ENCODE peak calls at places on chromosomes 3 and 15, in six cellular contexts. One of them, this sample, is unnamed. For H3K4me1, the result is how much of the 10 kb centered on the place peaks cover.

GRCh38 chr3:105672996-105673395 is 195.8 kb downstream of the CBLB start:
- DNase-seq in breast epithelium: no peak
- DNase-seq in IMR-90: no peak
- DNase-seq in neuronal stem cell: no peak
- DNase-seq in uterus: no peak
- DNase-seq in heart right ventricle: no peak
- DNase-seq in this sample: no peak

GRCh38 chr3:165526367-165526766 is 310.9 kb downstream of the BCHE start:
- DNase-seq in uterus: no peak
- DNase-seq in heart right ventricle: no peak
- DNase-seq in neuronal stem cell: no peak
- DNase-seq in breast epithelium: no peak
- DNase-seq in IMR-90: no peak
- DNase-seq in this sample: no peak

GRCh38 chr3:100796556-100796955 is 87.3 kb downstream of the TFG start:
- DNase-seq in IMR-90: peak
- DNase-seq in breast epithelium: no peak
- DNase-seq in heart right ventricle: no peak
- DNase-seq in neuronal stem cell: no peak
- DNase-seq in uterus: no peak
- DNase-seq in this sample: no peak

GRCh38 chr3:168517514-168518071 is 421.9 kb upstream of the GOLIM4 start:
- DNase-seq in heart right ventricle: no peak
- DNase-seq in breast epithelium: no peak
- DNase-seq in neuronal stem cell: no peak
- DNase-seq in uterus: no peak
- DNase-seq in IMR-90: peak
- DNase-seq in this sample: no peak

GRCh38 chr15:25557916-25558315 is 119.1 kb upstream of the UBE3A start:
- DNase-seq in heart right ventricle: no peak
- DNase-seq in neuronal stem cell: no peak
- DNase-seq in IMR-90: no peak
- DNase-seq in uterus: no peak
- DNase-seq in breast epithelium: no peak
- DNase-seq in this sample: no peak

GRCh38 chr3:123660900-123661299 is 76.0 kb upstream of the HACD2 start:
- DNase-seq in breast epithelium: peak
- DNase-seq in neuronal stem cell: no peak
- DNase-seq in uterus: peak
- DNase-seq in heart right ventricle: peak
- DNase-seq in IMR-90: peak
- DNase-seq in this sample: peak

GRCh38 chr15:31574761-31575160 is 248.1 kb downstream of the KLF13 start:
- DNase-seq in IMR-90: no peak
- DNase-seq in neuronal stem cell: peak
- DNase-seq in uterus: no peak
- DNase-seq in breast epithelium: no peak
- DNase-seq in heart right ventricle: no peak
- DNase-seq in this sample: no peak

GRCh38 chr15:87977907-87978306 is 278.6 kb downstream of the NTRK3 start:
- DNase-seq in breast epithelium: no peak
- DNase-seq in neuronal stem cell: no peak
- DNase-seq in heart right ventricle: no peak
- DNase-seq in IMR-90: no peak
- DNase-seq in uterus: no peak
- DNase-seq in this sample: no peak

GRCh38 chr3:38354588-38355344 is 8.2 kb downstream of the XYLB start:
- DNase-seq in uterus: no peak
- DNase-seq in IMR-90: peak
- DNase-seq in neuronal stem cell: no peak
- DNase-seq in heart right ventricle: no peak
- DNase-seq in breast epithelium: no peak
- DNase-seq in this sample: no peak

GRCh38 chr3:117443014-117443413 is 733.4 kb downstream of the TUSC7 start:
- DNase-seq in neuronal stem cell: no peak
- DNase-seq in heart right ventricle: no peak
- DNase-seq in breast epithelium: no peak
- DNase-seq in IMR-90: peak
- DNase-seq in uterus: no peak
- DNase-seq in this sample: no peak

GRCh38 chr3:136114421-136114820 is 81.7 kb downstream of the MSL2 start:
- DNase-seq in uterus: no peak
- DNase-seq in neuronal stem cell: no peak
- DNase-seq in breast epithelium: no peak
- DNase-seq in IMR-90: peak
- DNase-seq in heart right ventricle: no peak
- DNase-seq in this sample: no peak

DNA sequence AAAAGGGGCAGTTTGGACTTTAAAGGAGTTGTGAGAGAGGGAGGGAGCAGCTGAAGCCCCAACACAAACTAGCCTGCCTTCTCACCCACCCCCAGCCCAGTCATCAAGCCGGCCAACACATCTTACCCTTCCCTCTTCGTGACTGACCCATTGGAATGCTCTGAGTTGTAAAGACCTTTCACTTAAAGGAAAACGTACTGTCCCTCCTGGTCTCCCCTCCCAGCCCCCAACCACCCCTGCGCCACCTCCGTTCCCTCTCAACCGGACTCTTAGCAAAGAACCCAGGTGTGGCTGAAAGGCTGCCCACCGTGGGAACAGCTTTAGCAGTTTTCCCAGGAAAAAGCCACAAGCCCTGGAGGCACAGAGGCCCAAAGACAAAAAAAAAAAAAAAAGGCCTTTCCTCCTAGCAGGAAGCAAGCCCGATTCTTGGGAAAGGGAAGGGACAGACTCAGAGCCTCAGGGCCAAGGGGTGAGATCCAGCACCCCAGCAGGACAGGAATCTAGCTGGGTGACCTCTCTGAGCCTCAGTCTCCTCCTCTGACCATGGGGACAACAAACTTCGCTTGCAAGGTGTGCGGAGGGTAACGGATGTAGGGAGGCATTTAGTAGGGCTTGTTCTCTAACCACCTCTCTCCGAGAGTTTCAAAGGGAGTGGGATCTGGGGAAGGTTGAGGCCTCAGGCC is 2.4 kb downstream of the CYP11A1 start:
- DNase-seq in breast epithelium: no peak
- DNase-seq in IMR-90: peak
- DNase-seq in uterus: no peak
- DNase-seq in heart right ventricle: no peak
- DNase-seq in neuronal stem cell: no peak
- DNase-seq in this sample: no peak
- H3K27ac ChIP-seq in breast epithelium: peak
- H3K27ac ChIP-seq in IMR-90: no peak
- H3K27ac ChIP-seq in uterus: peak
- H3K27ac ChIP-seq in heart right ventricle: peak
- H3K27ac ChIP-seq in neuronal stem cell: no peak
- H3K27ac ChIP-seq in this sample: no peak

DNA sequence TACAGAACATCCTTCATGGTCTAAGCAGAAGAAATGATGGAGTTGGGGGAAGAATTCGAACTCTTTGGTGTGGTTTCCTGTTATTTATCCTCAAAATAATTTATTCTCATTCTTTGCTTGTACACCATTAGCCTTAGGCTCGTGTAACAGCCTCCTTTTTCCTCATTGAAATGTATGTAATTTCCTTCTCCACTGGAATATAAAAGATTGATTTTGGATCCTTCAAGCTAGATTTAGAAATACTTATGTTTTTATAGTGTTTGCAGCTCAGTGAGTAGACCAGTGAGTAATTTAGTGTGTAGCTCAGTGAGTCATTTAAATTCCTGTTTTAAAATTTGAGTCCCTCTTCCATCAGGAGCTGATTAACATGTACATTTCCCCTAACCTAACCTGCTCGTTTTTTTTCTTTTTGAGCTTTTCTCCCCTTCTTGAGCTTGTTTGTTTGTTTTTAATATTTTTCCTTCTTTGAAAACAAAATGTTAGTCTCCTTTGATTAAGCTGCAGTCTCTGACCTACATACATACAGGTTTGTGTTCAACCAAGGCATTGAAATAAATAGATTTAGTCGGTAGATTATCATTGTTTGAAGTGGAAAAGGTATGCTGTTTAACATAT is 5.6 kb downstream of the USP3 start:
- DNase-seq in heart right ventricle: no peak
- DNase-seq in breast epithelium: no peak
- DNase-seq in uterus: no peak
- DNase-seq in IMR-90: peak
- DNase-seq in neuronal stem cell: no peak
- DNase-seq in this sample: no peak
- H3K4me3 ChIP-seq in heart right ventricle: no peak
- H3K4me3 ChIP-seq in breast epithelium: no peak
- H3K4me3 ChIP-seq in uterus: no peak
- H3K4me3 ChIP-seq in IMR-90: no peak
- H3K4me3 ChIP-seq in neuronal stem cell: no peak
- H3K4me3 ChIP-seq in this sample: no peak

DNA sequence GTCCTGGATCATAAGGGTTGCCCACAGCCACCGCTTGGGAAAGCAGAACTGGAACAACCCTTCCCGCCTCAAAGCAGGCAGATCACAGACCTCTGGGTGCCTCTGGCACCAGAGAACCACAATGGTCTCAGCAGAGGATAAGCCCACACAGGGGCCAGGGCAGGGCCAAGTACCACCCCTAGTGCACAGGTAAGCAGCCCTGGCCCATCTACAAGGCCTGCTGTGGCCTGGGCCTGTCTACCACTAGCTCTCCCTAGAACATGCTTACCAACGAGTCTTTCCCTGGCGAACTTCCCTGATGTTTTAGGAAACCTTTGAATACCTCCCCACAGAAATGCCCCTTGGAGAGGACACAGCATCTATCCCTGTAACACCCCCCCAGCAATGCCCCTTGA is 28.3 kb downstream of the TNK2 start:
- DNase-seq in IMR-90: no peak
- DNase-seq in neuronal stem cell: no peak
- DNase-seq in uterus: no peak
- DNase-seq in heart right ventricle: no peak
- DNase-seq in breast epithelium: no peak
- DNase-seq in this sample: no peak
- H3K4me1 ChIP-seq in IMR-90: under half
- H3K4me1 ChIP-seq in neuronal stem cell: under half
- H3K4me1 ChIP-seq in uterus: under half
- H3K4me1 ChIP-seq in heart right ventricle: under half
- H3K4me1 ChIP-seq in breast epithelium: under half
- H3K4me1 ChIP-seq in this sample: under half

GRCh38 chr3:151085227-151085888 is at the start of gene MED12L:
- DNase-seq in uterus: peak
- DNase-seq in heart right ventricle: peak
- DNase-seq in neuronal stem cell: peak
- DNase-seq in breast epithelium: no peak
- DNase-seq in IMR-90: peak
- DNase-seq in this sample: peak
- H3K27ac ChIP-seq in uterus: peak
- H3K27ac ChIP-seq in heart right ventricle: no peak
- H3K27ac ChIP-seq in neuronal stem cell: peak
- H3K27ac ChIP-seq in breast epithelium: no peak
- H3K27ac ChIP-seq in IMR-90: no peak
- H3K27ac ChIP-seq in this sample: no peak

GRCh38 chr3:192887701-192888100 is 30.0 kb downstream of the MB21D2 start:
- DNase-seq in heart right ventricle: no peak
- DNase-seq in neuronal stem cell: no peak
- DNase-seq in breast epithelium: no peak
- DNase-seq in uterus: no peak
- DNase-seq in IMR-90: no peak
- DNase-seq in this sample: no peak
- H3K4me3 ChIP-seq in heart right ventricle: no peak
- H3K4me3 ChIP-seq in neuronal stem cell: no peak
- H3K4me3 ChIP-seq in breast epithelium: no peak
- H3K4me3 ChIP-seq in uterus: no peak
- H3K4me3 ChIP-seq in IMR-90: no peak
- H3K4me3 ChIP-seq in this sample: no peak

GRCh38 chr15:70087708-70088352 is 9.9 kb downstream of the TLE3 start:
- DNase-seq in IMR-90: no peak
- DNase-seq in uterus: no peak
- DNase-seq in neuronal stem cell: no peak
- DNase-seq in breast epithelium: no peak
- DNase-seq in heart right ventricle: no peak
- DNase-seq in this sample: no peak
- H3K4me1 ChIP-seq in IMR-90: under half
- H3K4me1 ChIP-seq in uterus: under half
- H3K4me1 ChIP-seq in neuronal stem cell: half or more
- H3K4me1 ChIP-seq in breast epithelium: under half
- H3K4me1 ChIP-seq in heart right ventricle: under half
- H3K4me1 ChIP-seq in this sample: half or more

DNA sequence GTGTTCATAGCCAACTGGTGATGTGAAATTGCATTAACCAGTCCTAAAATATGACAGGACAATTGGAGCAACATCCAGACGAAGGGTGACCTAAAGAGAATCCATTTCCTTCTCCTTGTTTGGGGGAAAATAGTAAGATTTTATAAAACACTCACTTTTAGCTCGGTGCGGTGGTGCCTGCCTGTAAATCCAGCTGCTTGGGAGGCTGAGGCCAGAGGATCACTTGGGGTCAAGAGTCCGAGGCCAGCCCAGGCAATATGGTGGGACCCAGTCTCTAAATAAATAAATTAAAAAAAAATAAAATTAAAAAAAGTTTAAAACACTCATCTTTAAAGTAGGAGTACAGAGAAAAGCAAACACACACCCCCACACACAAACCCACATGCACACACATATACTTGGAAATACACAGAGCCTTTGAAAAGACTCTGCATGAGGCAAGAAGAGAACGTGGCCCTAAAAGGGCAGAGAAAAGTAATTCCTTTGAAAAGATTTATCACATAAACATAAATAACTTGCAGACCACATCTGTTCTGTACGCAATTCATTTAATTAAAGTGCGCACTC is 14.1 kb upstream of the LOXL1 start:
- DNase-seq in IMR-90: no peak
- DNase-seq in neuronal stem cell: no peak
- DNase-seq in uterus: no peak
- DNase-seq in heart right ventricle: no peak
- DNase-seq in breast epithelium: no peak
- DNase-seq in this sample: no peak
- H3K27ac ChIP-seq in IMR-90: no peak
- H3K27ac ChIP-seq in neuronal stem cell: no peak
- H3K27ac ChIP-seq in uterus: no peak
- H3K27ac ChIP-seq in heart right ventricle: no peak
- H3K27ac ChIP-seq in breast epithelium: no peak
- H3K27ac ChIP-seq in this sample: no peak